ENCODE peak calls at places on chromosomes 6 and 20, in nine cellular contexts. S, Z, Y, V, D, F, R, N and Q are unnamed samples.

GRCh38 chr6:159809149-159809548 is 9.1 kb downstream of the PNLDC1 start:
- DNase-seq in S (no peak), Z (no peak), Y (no peak), V (no peak), D (no peak), F (no peak), R (no peak), N (no peak), Q (no peak)

GRCh38 chr6:14721103-14721758 is 524.6 kb upstream of the JARID2 start:
- DNase-seq in S (no peak), Z (no peak), Y (peak), V (no peak), D (no peak), F (no peak), R (no peak), N (no peak), Q (peak)

GRCh38 chr6:1524040-1524480 is 85.7 kb upstream of the FOXC1 start:
- DNase-seq in S (peak), Z (no peak), Y (peak), V (peak), D (no peak), F (peak), R (peak), N (peak), Q (peak)

GRCh38 chr20:56897318-56897962 is 268.3 kb downstream of the TFAP2C start:
- DNase-seq in S (no peak), Z (no peak), Y (no peak), V (no peak), D (no peak), F (no peak), R (no peak), N (no peak), Q (no peak)

GRCh38 chr20:22728146-22728745 is 143.9 kb upstream of the FOXA2 start:
- DNase-seq in S (no peak), Z (no peak), Y (no peak), V (no peak), D (no peak), F (no peak), R (no peak), N (no peak), Q (no peak)

GRCh38 chr6:39791850-39792500 is at the start of gene DAAM2:
- DNase-seq in S (no peak), Z (peak), Y (peak), V (no peak), D (no peak), F (peak), R (peak), N (no peak), Q (peak)

GRCh38 chr20:31580706-31581105 is 24.4 kb upstream of the ID1 start:
- DNase-seq in S (no peak), Z (no peak), Y (peak), V (no peak), D (no peak), F (no peak), R (no peak), N (no peak), Q (no peak)

GRCh38 chr6:158808442-158808833 is 10.7 kb downstream of the EZR start:
- DNase-seq in S (no peak), Z (no peak), Y (no peak), V (no peak), D (no peak), F (no peak), R (no peak), N (no peak), Q (no peak)

GRCh38 chr6:72248621-72249020 is 362.3 kb downstream of the RIMS1 start:
- DNase-seq in S (no peak), Z (no peak), Y (no peak), V (no peak), D (no peak), F (no peak), R (no peak), N (no peak), Q (peak)

GRCh38 chr6:25481267-25481666 is 170.7 kb upstream of the SCGN start:
- DNase-seq in S (no peak), Z (no peak), Y (no peak), V (no peak), D (no peak), F (no peak), R (no peak), N (no peak), Q (no peak)

GRCh38 chr6:61868507-61869080 is 417.4 kb downstream of the KHDRBS2 start:
- DNase-seq in S (no peak), Z (no peak), Y (no peak), V (no peak), D (no peak), F (no peak), R (peak), N (no peak), Q (no peak)

GRCh38 chr6:159168536-159169192 is 536 bp upstream of the FNDC1 start:
- DNase-seq in S (no peak), Z (peak), Y (peak), V (no peak), D (peak), F (peak), R (no peak), N (no peak), Q (peak)

GRCh38 chr6:17741507-17741906 is 34.8 kb upstream of the NUP153 start:
- DNase-seq in S (no peak), Z (no peak), Y (no peak), V (no peak), D (no peak), F (no peak), R (no peak), N (no peak), Q (no peak)

GRCh38 chr20:64069614-64070243 is 6.7 kb downstream of the TCEA2 start:
- DNase-seq in S (no peak), Z (no peak), Y (peak), V (no peak), D (peak), F (peak), R (peak), N (no peak), Q (no peak)